ENCODE peak calls at places on chromosomes 7 and 10, in four cellular contexts. T is GM12878, I is K562, A is GM12891. V is an unnamed sample.
A peak's percentile ranks its signal among the peaks of the same experiment; 100 is the strongest.

GRCh38 chr7:141646826-141647480 is 55.0 kb downstream of the DENND11 start:
- DNase-seq in T (no peak), I (no peak), A (no peak), V (no peak)

GRCh38 chr7:100705753-100706671 is at the start of gene POP7:
- DNase-seq in T (peak; percentile 90), I (peak; percentile 100), A (peak; percentile 97), V (peak; percentile 98)

GRCh38 chr10:122033224-122033926 is 44.4 kb downstream of the TACC2 start:
- DNase-seq in T (no peak), I (no peak), A (no peak), V (peak; percentile 47)

GRCh38 chr7:134462337-134462925 is 3.5 kb upstream of the AKR1B1 start:
- DNase-seq in T (no peak), I (no peak), A (no peak), V (no peak)

GRCh38 chr7:84245831-84246230 is 51.2 kb upstream of the SEMA3A start:
- DNase-seq in T (no peak), I (no peak), A (no peak), V (no peak)

GRCh38 chr10:91312031-91312733 is 91.7 kb downstream of the PCGF5 start:
- DNase-seq in T (no peak), I (peak; percentile 57), A (no peak), V (no peak)

GRCh38 chr7:105678811-105679495 is 97.7 kb upstream of the EFCAB10 start:
- DNase-seq in T (no peak), I (peak; percentile 46), A (no peak), V (peak; percentile 89)

GRCh38 chr7:69166979-69167516 is 431.2 kb upstream of the AUTS2 start:
- DNase-seq in T (no peak), I (no peak), A (no peak), V (no peak)

GRCh38 chr10:42875792-42876191 is 93.2 kb downstream of the BMS1 start:
- DNase-seq in T (no peak), I (no peak), A (no peak), V (no peak)

GRCh38 chr10:77741746-77742145 is 104.1 kb upstream of the KCNMA1 start:
- DNase-seq in T (no peak), I (no peak), A (no peak), V (no peak)

GRCh38 chr7:119861385-119861784 is 411.6 kb upstream of the KCND2 start:
- DNase-seq in T (no peak), I (no peak), A (no peak), V (no peak)

GRCh38 chr10:6755891-6756460 is 175.9 kb upstream of the PRKCQ start:
- DNase-seq in T (no peak), I (no peak), A (no peak), V (no peak)

GRCh38 chr7:30888783-30889182 is 22.9 kb upstream of the AQP1 start:
- DNase-seq in T (no peak), I (no peak), A (no peak), V (no peak)

GRCh38 chr10:31554556-31554955 is 235.5 kb downstream of the ZEB1 start:
- DNase-seq in T (peak; percentile 4), I (no peak), A (no peak), V (no peak)

GRCh38 chr10:53379951-53380350 is 607.4 kb upstream of the MBL2 start:
- DNase-seq in T (no peak), I (no peak), A (no peak), V (no peak)

GRCh38 chr10:79379512-79380124 is 32.3 kb downstream of the PPIF start:
- DNase-seq in T (no peak), I (no peak), A (no peak), V (no peak)

GRCh38 chr7:37117261-37117660 is 331.4 kb downstream of the ELMO1 start:
- DNase-seq in T (no peak), I (no peak), A (no peak), V (no peak)

GRCh38 chr7:2687338-2687869 is 598 bp upstream of the AMZ1 start:
- DNase-seq in T (no peak), I (no peak), A (no peak), V (no peak)

GRCh38 chr7:50347693-50348092 is 43.2 kb downstream of the IKZF1 start:
- DNase-seq in T (no peak), I (no peak), A (no peak), V (no peak)

GRCh38 chr10:86304436-86304835 is 62.2 kb downstream of the GRID1 start:
- DNase-seq in T (no peak), I (no peak), A (no peak), V (no peak)

GRCh38 chr7:1248077-1248458 is 15.4 kb downstream of the UNCX start:
- DNase-seq in T (no peak), I (no peak), A (no peak), V (no peak)

GRCh38 chr7:129831424-129832058 is 121.2 kb downstream of the UBE2H start:
- DNase-seq in T (no peak), I (peak; percentile 37), A (no peak), V (no peak)

GRCh38 chr7:148620749-148621372 is 30.3 kb downstream of the C7orf33 start:
- DNase-seq in T (no peak), I (peak; percentile 27), A (no peak), V (no peak)

GRCh38 chr7:5296627-5297226 is 14.0 kb downstream of the SLC29A4 start:
- DNase-seq in T (peak; percentile 1), I (peak; percentile 82), A (peak; percentile 76), V (peak; percentile 25)

GRCh38 chr10:13716161-13717071 is 129.7 kb downstream of the PRPF18 start:
- DNase-seq in T (no peak), I (no peak), A (no peak), V (no peak)

GRCh38 chr10:71085689-71086438 is 126.5 kb upstream of the UNC5B start:
- DNase-seq in T (no peak), I (no peak), A (no peak), V (no peak)

GRCh38 chr10:119620241-119620753 is 23.5 kb upstream of the TIAL1 start:
- DNase-seq in T (no peak), I (no peak), A (no peak), V (no peak)

GRCh38 chr10:85510682-85511081 is 855.9 kb downstream of the GRID1 start:
- DNase-seq in T (no peak), I (no peak), A (no peak), V (no peak)

GRCh38 chr7:54888067-54888735 is 129.2 kb upstream of the SEC61G start:
- DNase-seq in T (no peak), I (no peak), A (no peak), V (no peak)

GRCh38 chr10:110919971-110920881 is 822 bp downstream of the SHOC2 start:
- DNase-seq in T (peak; percentile 69), I (peak; percentile 47), A (no peak), V (peak; percentile 63)

GRCh38 chr7:98283127-98283886 is 1.8 kb downstream of the BRI3 start:
- DNase-seq in T (no peak), I (no peak), A (no peak), V (peak; percentile 86)

GRCh38 chr10:46543379-46544014 is 13.0 kb downstream of the GPRIN2 start:
- DNase-seq in T (no peak), I (no peak), A (no peak), V (no peak)

GRCh38 chr7:102152672-102153585 is 133.7 kb upstream of the SH2B2 start:
- DNase-seq in T (no peak), I (no peak), A (no peak), V (no peak)

GRCh38 chr7:156680281-156680680 is 39.7 kb downstream of the RNF32 start:
- DNase-seq in T (no peak), I (no peak), A (no peak), V (no peak)

GRCh38 chr7:105808703-105809590 is 67.5 kb downstream of the ATXN7L1 start:
- DNase-seq in T (peak; percentile 99), I (peak; percentile 34), A (peak; percentile 54), V (peak; percentile 83)

GRCh38 chr10:62560207-62560819 is 186.1 kb downstream of the ZNF365 start:
- DNase-seq in T (no peak), I (no peak), A (no peak), V (no peak)

GRCh38 chr10:102455893-102456471 is 4.6 kb upstream of the C10orf95 start:
- DNase-seq in T (no peak), I (peak; percentile 78), A (no peak), V (peak; percentile 60)
- TF ChIP-seq POLR2AphosphoS5 in T (no peak), I (no peak), A (no peak), V (no peak)

DNA sequence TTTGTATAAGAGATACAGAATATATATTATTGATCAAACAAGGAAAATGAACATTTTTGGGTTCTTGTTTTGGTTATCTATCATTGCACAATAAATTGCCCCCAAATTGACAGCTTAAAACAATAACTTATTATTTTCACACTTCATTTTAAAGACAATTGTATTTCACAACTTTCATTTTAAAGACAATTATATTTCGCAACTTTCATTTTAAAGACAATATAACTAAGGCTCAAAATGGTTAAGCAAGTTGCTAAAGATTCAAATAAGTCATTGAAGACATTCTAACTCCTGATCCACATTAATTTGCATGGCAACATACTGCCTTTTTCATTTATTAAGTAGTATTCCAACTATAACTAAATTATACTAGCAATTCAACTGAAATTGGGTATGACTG is 10.0 kb upstream of the STEAP2 start:
- DNase-seq in T (no peak), I (no peak), A (no peak), V (no peak)
- TF ChIP-seq SPI1 in T (no peak), I (no peak), A (no peak), V (no peak)

DNA sequence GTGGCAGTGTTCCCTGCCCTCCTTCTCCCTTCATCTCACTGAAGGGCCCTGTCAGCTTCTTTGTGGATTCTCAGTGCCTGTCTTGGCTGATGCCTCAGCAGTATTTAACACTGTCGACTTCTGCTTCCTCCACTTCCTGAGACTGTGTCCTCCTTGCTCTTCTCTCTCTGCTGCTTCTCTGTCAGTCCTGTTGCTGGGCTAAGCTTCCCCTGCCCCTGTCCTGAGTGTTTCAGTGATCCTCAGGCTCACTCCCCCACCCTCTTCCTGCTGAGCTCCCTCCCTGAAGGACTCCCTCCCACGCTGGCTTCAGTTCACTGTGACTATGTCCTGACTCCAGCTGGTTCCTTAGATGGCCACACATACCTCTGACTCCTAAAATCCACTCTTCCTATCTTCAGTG is 64.9 kb downstream of the CREM start:
- DNase-seq in T (no peak), I (peak; percentile 69), A (no peak), V (no peak)
- TF ChIP-seq POLR2AphosphoS5 in T (no peak), I (no peak), A (no peak), V (no peak)

GRCh38 chr10:49398000-49398861 is 2.3 kb upstream of the DRGX start:
- DNase-seq in T (no peak), I (peak; percentile 66), A (peak; percentile 80), V (peak; percentile 36)
- TF ChIP-seq SPI1 in T (no peak), I (no peak), A (no peak), V (no peak)

GRCh38 chr7:127587663-127588018 is 570 bp upstream of the ARF5 start:
- DNase-seq in T (no peak), I (peak; percentile 24), A (no peak), V (no peak)

GRCh38 chr7:127589901-127590300 is 1.7 kb downstream of the ARF5 start:
- DNase-seq in T (no peak), I (no peak), A (no peak), V (no peak)

GRCh38 chr7:127588019-127588696 is at the start of gene ARF5:
- DNase-seq in T (no peak), I (peak; percentile 93), A (peak; percentile 97), V (peak; percentile 41)

GRCh38 chr7:127591189-127591588 is 2.3 kb upstream of the FSCN3 start:
- DNase-seq in T (no peak), I (no peak), A (no peak), V (no peak)

GRCh38 chr7:127588697-127589482 is 679 bp downstream of the ARF5 start:
- DNase-seq in T (no peak), I (peak; percentile 76), A (peak; percentile 49), V (peak; percentile 29)
- TF ChIP-seq POLR2AphosphoS5 in T (no peak), I (no peak), A (no peak), V (no peak)

GRCh38 chr7:149878523-149878921 is 4.8 kb downstream of the ATP6V0E2 start:
- DNase-seq in T (no peak), I (no peak), A (no peak), V (no peak)
- TF ChIP-seq SPI1 in T (no peak), I (no peak), A (no peak), V (no peak)

GRCh38 chr7:130926021-130926691 is 192.1 kb upstream of the KLF14 start:
- DNase-seq in T (no peak), I (no peak), A (no peak), V (peak; percentile 45)
- TF ChIP-seq POLR2AphosphoS5 in T (no peak), I (no peak), A (peak; percentile 44), V (no peak)